ENCODE peak calls at places on chromosome 1, in four cellular contexts. One of them, this sample, is unnamed.

GRCh38 chr1:110050602-110051261 is 16.3 kb downstream of the STRIP1 start:
- DNase-seq in suprapubic skin: no peak
- DNase-seq in activated T-cell treated with anti-CD3 and anti-CD28 coated beads for 1 hour: no peak
- DNase-seq in stimulated activated CD4-positive, alpha-beta T cell treated with anti-CD3 and anti-CD28 coated beads, Interleukin-2, amount 100 ng/mL, for 24 hours: no peak
- DNase-seq in this sample: no peak

GRCh38 chr1:180643693-180644092 is 11.9 kb downstream of the XPR1 start:
- DNase-seq in suprapubic skin: no peak
- DNase-seq in activated T-cell treated with anti-CD3 and anti-CD28 coated beads for 1 hour: no peak
- DNase-seq in stimulated activated CD4-positive, alpha-beta T cell treated with anti-CD3 and anti-CD28 coated beads, Interleukin-2, amount 100 ng/mL, for 24 hours: no peak
- DNase-seq in this sample: no peak

GRCh38 chr1:117828206-117828605 is 101.2 kb downstream of the GDAP2 start:
- DNase-seq in suprapubic skin: no peak
- DNase-seq in activated T-cell treated with anti-CD3 and anti-CD28 coated beads for 1 hour: no peak
- DNase-seq in stimulated activated CD4-positive, alpha-beta T cell treated with anti-CD3 and anti-CD28 coated beads, Interleukin-2, amount 100 ng/mL, for 24 hours: no peak
- DNase-seq in this sample: no peak

GRCh38 chr1:170156594-170156993 is 10.8 kb downstream of the NTMT2 start:
- DNase-seq in suprapubic skin: no peak
- DNase-seq in activated T-cell treated with anti-CD3 and anti-CD28 coated beads for 1 hour: no peak
- DNase-seq in stimulated activated CD4-positive, alpha-beta T cell treated with anti-CD3 and anti-CD28 coated beads, Interleukin-2, amount 100 ng/mL, for 24 hours: no peak
- DNase-seq in this sample: no peak

GRCh38 chr1:182004601-182005000 is 56.9 kb downstream of the ZNF648 start:
- DNase-seq in suprapubic skin: no peak
- DNase-seq in activated T-cell treated with anti-CD3 and anti-CD28 coated beads for 1 hour: no peak
- DNase-seq in stimulated activated CD4-positive, alpha-beta T cell treated with anti-CD3 and anti-CD28 coated beads, Interleukin-2, amount 100 ng/mL, for 24 hours: no peak
- DNase-seq in this sample: no peak

GRCh38 chr1:224054012-224054411 is 59.9 kb upstream of the FBXO28 start:
- DNase-seq in suprapubic skin: no peak
- DNase-seq in activated T-cell treated with anti-CD3 and anti-CD28 coated beads for 1 hour: no peak
- DNase-seq in stimulated activated CD4-positive, alpha-beta T cell treated with anti-CD3 and anti-CD28 coated beads, Interleukin-2, amount 100 ng/mL, for 24 hours: no peak
- DNase-seq in this sample: no peak

GRCh38 chr1:29630756-29631155 is 394.4 kb downstream of the PTPRU start:
- DNase-seq in suprapubic skin: peak; percentile 35
- DNase-seq in activated T-cell treated with anti-CD3 and anti-CD28 coated beads for 1 hour: no peak
- DNase-seq in stimulated activated CD4-positive, alpha-beta T cell treated with anti-CD3 and anti-CD28 coated beads, Interleukin-2, amount 100 ng/mL, for 24 hours: no peak
- DNase-seq in this sample: no peak

GRCh38 chr1:157580179-157580827 is 17.6 kb downstream of the FCRL4 start:
- DNase-seq in suprapubic skin: no peak
- DNase-seq in activated T-cell treated with anti-CD3 and anti-CD28 coated beads for 1 hour: no peak
- DNase-seq in stimulated activated CD4-positive, alpha-beta T cell treated with anti-CD3 and anti-CD28 coated beads, Interleukin-2, amount 100 ng/mL, for 24 hours: no peak
- DNase-seq in this sample: peak; percentile 44

GRCh38 chr1:186503210-186503609 is 42.3 kb upstream of the PDC start:
- DNase-seq in suprapubic skin: no peak
- DNase-seq in activated T-cell treated with anti-CD3 and anti-CD28 coated beads for 1 hour: no peak
- DNase-seq in stimulated activated CD4-positive, alpha-beta T cell treated with anti-CD3 and anti-CD28 coated beads, Interleukin-2, amount 100 ng/mL, for 24 hours: no peak
- DNase-seq in this sample: no peak

GRCh38 chr1:214192825-214193643 is 87.9 kb upstream of the SMYD2 start:
- DNase-seq in suprapubic skin: no peak
- DNase-seq in activated T-cell treated with anti-CD3 and anti-CD28 coated beads for 1 hour: no peak
- DNase-seq in stimulated activated CD4-positive, alpha-beta T cell treated with anti-CD3 and anti-CD28 coated beads, Interleukin-2, amount 100 ng/mL, for 24 hours: no peak
- DNase-seq in this sample: no peak

GRCh38 chr1:235147269-235147668 is 13.8 kb downstream of the RBM34 start:
- DNase-seq in suprapubic skin: no peak
- DNase-seq in activated T-cell treated with anti-CD3 and anti-CD28 coated beads for 1 hour: no peak
- DNase-seq in stimulated activated CD4-positive, alpha-beta T cell treated with anti-CD3 and anti-CD28 coated beads, Interleukin-2, amount 100 ng/mL, for 24 hours: no peak
- DNase-seq in this sample: no peak